ENCODE peak calls at places on chromosomes 6 and 20, in four cellular contexts. One of them, this sample, is unnamed.

GRCh38 chr6:144660545-144660944 is 375.4 kb downstream of the UTRN start:
- DNase-seq in colonic mucosa: peak
- DNase-seq in GM23338: no peak
- DNase-seq in A549: no peak
- DNase-seq in this sample: no peak

GRCh38 chr20:57680131-57680716 is 29.6 kb downstream of the PMEPA1 start:
- DNase-seq in GM23338: no peak
- DNase-seq in A549: no peak
- DNase-seq in colonic mucosa: no peak
- DNase-seq in this sample: no peak

GRCh38 chr6:71333700-71334099 is 45.1 kb downstream of the OGFRL1 start:
- DNase-seq in colonic mucosa: no peak
- DNase-seq in A549: peak
- DNase-seq in GM23338: no peak
- DNase-seq in this sample: no peak

GRCh38 chr20:62030834-62031434 is 34.7 kb downstream of the TAF4 start:
- DNase-seq in A549: no peak
- DNase-seq in colonic mucosa: no peak
- DNase-seq in GM23338: no peak
- DNase-seq in this sample: no peak

GRCh38 chr6:111552999-111553398 is 52.7 kb downstream of the TRAF3IP2 start:
- DNase-seq in colonic mucosa: no peak
- DNase-seq in GM23338: no peak
- DNase-seq in A549: no peak
- DNase-seq in this sample: no peak

GRCh38 chr6:4496284-4496683 is 279.9 kb upstream of the CDYL start:
- DNase-seq in colonic mucosa: no peak
- DNase-seq in GM23338: no peak
- DNase-seq in A549: no peak
- DNase-seq in this sample: no peak

GRCh38 chr6:110490110-110490509 is 13.7 kb upstream of the SLC22A16 start:
- DNase-seq in GM23338: no peak
- DNase-seq in A549: no peak
- DNase-seq in colonic mucosa: no peak
- DNase-seq in this sample: no peak

GRCh38 chr20:1203630-1204029 is 376 bp downstream of the C20orf202 start:
- DNase-seq in GM23338: no peak
- DNase-seq in colonic mucosa: peak
- DNase-seq in A549: no peak
- DNase-seq in this sample: no peak

GRCh38 chr6:14278000-14278399 is 160.4 kb downstream of the CD83 start:
- DNase-seq in GM23338: no peak
- DNase-seq in colonic mucosa: no peak
- DNase-seq in A549: no peak
- DNase-seq in this sample: no peak

GRCh38 chr20:61560361-61560853 is 308.3 kb downstream of the CDH4 start:
- DNase-seq in A549: peak
- DNase-seq in GM23338: peak
- DNase-seq in colonic mucosa: no peak
- DNase-seq in this sample: no peak

GRCh38 chr6:21214738-21215448 is 378.7 kb upstream of the SOX4 start:
- DNase-seq in A549: no peak
- DNase-seq in colonic mucosa: no peak
- DNase-seq in GM23338: no peak
- DNase-seq in this sample: no peak

GRCh38 chr20:52226370-52226769 is 34.8 kb upstream of the ZFP64 start:
- DNase-seq in GM23338: no peak
- DNase-seq in colonic mucosa: no peak
- DNase-seq in A549: no peak
- DNase-seq in this sample: no peak

GRCh38 chr20:15834857-15835256 is 738.4 kb downstream of the KIF16B start:
- DNase-seq in GM23338: no peak
- DNase-seq in colonic mucosa: no peak
- DNase-seq in A549: no peak
- DNase-seq in this sample: no peak

GRCh38 chr6:169188051-169188863 is 65.4 kb downstream of the THBS2 start:
- DNase-seq in colonic mucosa: no peak
- DNase-seq in A549: no peak
- DNase-seq in GM23338: no peak
- DNase-seq in this sample: no peak

GRCh38 chr6:160378218-160378617 is 30.0 kb downstream of the SLC22A3 start:
- DNase-seq in GM23338: no peak
- DNase-seq in colonic mucosa: no peak
- DNase-seq in A549: no peak
- DNase-seq in this sample: no peak

DNA sequence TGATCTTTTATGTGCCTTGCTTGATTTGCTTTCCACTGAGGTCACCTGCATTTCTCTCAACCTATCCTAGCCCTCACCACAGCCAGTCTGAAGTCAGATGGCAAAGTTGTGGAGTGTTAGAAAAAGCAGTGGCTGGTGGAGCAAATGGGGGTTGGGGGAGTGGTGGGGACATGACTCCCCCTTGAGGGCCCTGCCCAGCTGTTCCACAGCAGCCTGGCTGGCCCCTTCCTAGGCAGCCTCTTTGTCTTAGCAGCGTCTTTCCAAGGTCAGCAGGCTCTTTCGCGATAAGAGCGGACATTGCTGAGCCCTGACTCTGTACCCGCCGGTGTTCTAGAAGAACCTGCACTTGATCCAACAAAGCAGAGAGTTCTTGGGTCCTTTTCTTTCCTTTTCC is 56.0 kb upstream of the TAGAP start:
- DNase-seq in A549: no peak
- DNase-seq in GM23338: no peak
- DNase-seq in colonic mucosa: peak
- DNase-seq in this sample: no peak
- H3K4me3 ChIP-seq in A549: no peak
- H3K4me3 ChIP-seq in GM23338: no peak
- H3K4me3 ChIP-seq in colonic mucosa: no peak
- H3K4me3 ChIP-seq in this sample: no peak

GRCh38 chr20:35618032-35618371 is 2.4 kb downstream of the SPAG4 start:
- DNase-seq in GM23338: no peak
- DNase-seq in colonic mucosa: no peak
- DNase-seq in A549: no peak
- DNase-seq in this sample: no peak

GRCh38 chr20:35617397-35618031 is 1.9 kb downstream of the SPAG4 start:
- DNase-seq in colonic mucosa: peak
- DNase-seq in GM23338: peak
- DNase-seq in A549: peak
- DNase-seq in this sample: no peak

GRCh38 chr20:35620818-35621559 is 5.4 kb downstream of the SPAG4 start:
- DNase-seq in colonic mucosa: no peak
- DNase-seq in A549: no peak
- DNase-seq in GM23338: no peak
- DNase-seq in this sample: no peak

GRCh38 chr20:35618372-35619131 is 2.9 kb downstream of the SPAG4 start:
- DNase-seq in colonic mucosa: peak
- DNase-seq in A549: no peak
- DNase-seq in GM23338: peak
- DNase-seq in this sample: no peak

GRCh38 chr20:35619196-35620095 is 3.8 kb downstream of the SPAG4 start:
- DNase-seq in colonic mucosa: peak
- DNase-seq in GM23338: peak
- DNase-seq in A549: peak
- DNase-seq in this sample: no peak
- H3K4me3 ChIP-seq in colonic mucosa: peak
- H3K4me3 ChIP-seq in GM23338: peak
- H3K4me3 ChIP-seq in A549: peak
- H3K4me3 ChIP-seq in this sample: peak

GRCh38 chr6:32095338-32096086 is 13.6 kb downstream of the TNXB start:
- DNase-seq in GM23338: no peak
- DNase-seq in colonic mucosa: no peak
- DNase-seq in A549: no peak
- DNase-seq in this sample: no peak
- H3K4me3 ChIP-seq in GM23338: no peak
- H3K4me3 ChIP-seq in colonic mucosa: no peak
- H3K4me3 ChIP-seq in A549: no peak
- H3K4me3 ChIP-seq in this sample: no peak

GRCh38 chr20:19936801-19937583 is 80.2 kb upstream of the NAA20 start:
- DNase-seq in GM23338: no peak
- DNase-seq in A549: no peak
- DNase-seq in colonic mucosa: no peak
- DNase-seq in this sample: no peak

GRCh38 chr20:19932170-19932667 is 84.9 kb upstream of the NAA20 start:
- DNase-seq in GM23338: no peak
- DNase-seq in colonic mucosa: no peak
- DNase-seq in A549: no peak
- DNase-seq in this sample: no peak

GRCh38 chr20:19937651-19938420 is 79.3 kb upstream of the NAA20 start:
- DNase-seq in colonic mucosa: no peak
- DNase-seq in A549: no peak
- DNase-seq in GM23338: no peak
- DNase-seq in this sample: no peak

GRCh38 chr20:19935842-19936241 is 81.3 kb upstream of the NAA20 start:
- DNase-seq in colonic mucosa: peak
- DNase-seq in A549: no peak
- DNase-seq in GM23338: peak
- DNase-seq in this sample: no peak

GRCh38 chr20:19934792-19935491 is 82.2 kb upstream of the NAA20 start:
- DNase-seq in GM23338: no peak
- DNase-seq in colonic mucosa: peak
- DNase-seq in A549: peak
- DNase-seq in this sample: no peak
- H3K4me3 ChIP-seq in GM23338: no peak
- H3K4me3 ChIP-seq in colonic mucosa: peak
- H3K4me3 ChIP-seq in A549: peak
- H3K4me3 ChIP-seq in this sample: no peak

GRCh38 chr20:43017241-43018030 is 172.3 kb downstream of the PTPRT start:
- DNase-seq in GM23338: no peak
- DNase-seq in A549: no peak
- DNase-seq in colonic mucosa: no peak
- DNase-seq in this sample: no peak
- H3K4me3 ChIP-seq in GM23338: no peak
- H3K4me3 ChIP-seq in A549: no peak
- H3K4me3 ChIP-seq in colonic mucosa: no peak
- H3K4me3 ChIP-seq in this sample: no peak

GRCh38 chr20:31739550-31739863 is 417 bp downstream of the TPX2 start:
- DNase-seq in A549: no peak
- DNase-seq in colonic mucosa: no peak
- DNase-seq in GM23338: no peak
- DNase-seq in this sample: no peak

GRCh38 chr20:31738729-31739549 is at the start of gene TPX2:
- DNase-seq in GM23338: peak
- DNase-seq in colonic mucosa: peak
- DNase-seq in A549: peak
- DNase-seq in this sample: peak

GRCh38 chr20:31740208-31740607 is 1.1 kb downstream of the TPX2 start:
- DNase-seq in A549: no peak
- DNase-seq in GM23338: no peak
- DNase-seq in colonic mucosa: no peak
- DNase-seq in this sample: no peak

GRCh38 chr20:31746068-31746878 is 7.2 kb downstream of the TPX2 start:
- DNase-seq in colonic mucosa: no peak
- DNase-seq in A549: no peak
- DNase-seq in GM23338: no peak
- DNase-seq in this sample: no peak

DNA sequence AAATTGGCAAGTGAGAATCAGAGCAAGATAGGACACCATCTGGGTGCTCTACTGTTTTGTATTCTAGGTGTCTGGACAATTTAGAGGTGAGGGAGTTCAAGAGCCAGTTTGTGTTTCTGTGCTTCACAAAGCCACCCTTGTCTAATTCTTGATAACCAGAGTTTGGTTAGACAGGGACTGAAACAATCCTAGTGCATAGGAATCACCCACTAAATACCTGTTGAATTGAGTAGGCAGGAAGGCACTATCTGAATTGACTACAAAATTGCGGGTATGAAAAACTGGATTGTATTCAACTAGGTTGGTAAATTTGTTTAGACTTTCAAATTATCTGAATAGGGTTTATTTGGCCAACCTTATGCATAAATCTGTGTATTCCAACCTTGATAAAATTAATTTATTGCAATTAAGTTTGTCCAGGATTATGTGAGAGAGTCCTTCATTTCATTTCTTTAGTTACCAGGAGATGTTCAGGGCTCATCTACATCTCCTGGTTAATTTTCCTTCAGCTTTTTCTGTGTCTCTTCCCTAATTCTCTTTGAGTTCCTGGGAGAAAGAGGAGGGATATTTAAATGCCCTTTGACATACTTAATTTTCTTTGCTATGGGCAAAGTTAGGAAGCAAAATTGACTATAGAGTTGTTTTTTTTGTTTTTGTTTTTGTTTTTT is 1.7 kb downstream of the TPX2 start:
- DNase-seq in colonic mucosa: no peak
- DNase-seq in A549: no peak
- DNase-seq in GM23338: no peak
- DNase-seq in this sample: no peak
- H3K4me3 ChIP-seq in colonic mucosa: no peak
- H3K4me3 ChIP-seq in A549: peak
- H3K4me3 ChIP-seq in GM23338: peak
- H3K4me3 ChIP-seq in this sample: peak

DNA sequence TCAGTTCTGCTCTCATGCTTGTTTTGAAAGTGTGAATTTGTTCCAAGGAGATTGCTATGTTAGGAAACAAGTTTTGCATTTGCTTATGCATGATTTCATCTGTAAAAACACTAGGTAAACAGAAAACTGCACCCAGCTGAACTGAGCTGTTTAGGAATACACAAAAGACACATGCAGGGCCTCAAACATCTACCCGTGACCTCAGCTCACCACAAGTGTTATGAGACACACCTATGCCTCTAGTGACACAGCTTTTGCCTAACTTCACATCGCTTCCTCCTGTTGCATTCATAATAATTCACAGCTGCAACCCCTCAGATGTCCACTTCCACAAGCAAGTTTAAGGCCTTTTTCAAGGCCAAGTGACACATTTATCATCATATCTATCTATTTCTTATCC is 98.0 kb upstream of the SLC24A3 start:
- DNase-seq in colonic mucosa: no peak
- DNase-seq in A549: no peak
- DNase-seq in GM23338: no peak
- DNase-seq in this sample: no peak
- H3K4me3 ChIP-seq in colonic mucosa: no peak
- H3K4me3 ChIP-seq in A549: no peak
- H3K4me3 ChIP-seq in GM23338: no peak
- H3K4me3 ChIP-seq in this sample: no peak

GRCh38 chr20:50110141-50111047 is 2.6 kb downstream of the UBE2V1 start:
- DNase-seq in GM23338: no peak
- DNase-seq in A549: peak
- DNase-seq in colonic mucosa: peak
- DNase-seq in this sample: no peak
- H3K4me3 ChIP-seq in GM23338: peak
- H3K4me3 ChIP-seq in A549: peak
- H3K4me3 ChIP-seq in colonic mucosa: no peak
- H3K4me3 ChIP-seq in this sample: no peak